ENCODE peak calls at places on chromosomes 12 and 14, in five cellular contexts. W is neural progenitor cell, T is lung, G is left ventricle myocardium inferior, C is foreskin keratinocyte. Y is an unnamed sample.
A peak's percentile ranks its signal among the peaks of the same experiment; 100 is the strongest.

GRCh38 chr14:95507174-95507573 is 9.3 kb downstream of the SYNE3 start:
- DNase-seq in T (peak; percentile 65), W (no peak), G (peak; percentile 64), C (peak; percentile 92), Y (peak; percentile 89)

GRCh38 chr14:71355324-71356201 is 448.3 kb downstream of the PCNX1 start:
- DNase-seq in W (no peak), G (no peak), T (no peak), C (peak; percentile 61), Y (no peak)

GRCh38 chr12:123126294-123127144 is 24.4 kb downstream of the PITPNM2 start:
- DNase-seq in T (no peak), W (no peak), C (peak; percentile 96), G (no peak), Y (peak; percentile 87)

GRCh38 chr14:64952598-64953309 is 10.2 kb upstream of the GPX2 start:
- DNase-seq in C (no peak), T (no peak), W (peak; percentile 26), G (no peak), Y (no peak)

GRCh38 chr14:95660550-95661515 is 25.4 kb upstream of the TCL1B start:
- DNase-seq in T (no peak), G (no peak), C (no peak), W (no peak), Y (no peak)

GRCh38 chr14:71764701-71765347 is 167.4 kb upstream of the RGS6 start:
- DNase-seq in W (peak; percentile 16), C (no peak), G (no peak), T (no peak), Y (no peak)

GRCh38 chr14:70701610-70702009 is 59.9 kb downstream of the TTC9 start:
- DNase-seq in W (no peak), T (no peak), G (no peak), C (no peak), Y (no peak)

GRCh38 chr12:6092784-6093722 is 31.4 kb downstream of the VWF start:
- DNase-seq in G (no peak), C (peak; percentile 94), T (peak; percentile 78), W (no peak), Y (no peak)

GRCh38 chr12:112473056-112473455 is 54.3 kb downstream of the PTPN11 start:
- DNase-seq in C (no peak), T (no peak), G (no peak), W (peak; percentile 23), Y (no peak)

GRCh38 chr12:67716817-67717216 is 68.3 kb downstream of the DYRK2 start:
- DNase-seq in G (no peak), T (no peak), W (no peak), C (no peak), Y (no peak)

DNA sequence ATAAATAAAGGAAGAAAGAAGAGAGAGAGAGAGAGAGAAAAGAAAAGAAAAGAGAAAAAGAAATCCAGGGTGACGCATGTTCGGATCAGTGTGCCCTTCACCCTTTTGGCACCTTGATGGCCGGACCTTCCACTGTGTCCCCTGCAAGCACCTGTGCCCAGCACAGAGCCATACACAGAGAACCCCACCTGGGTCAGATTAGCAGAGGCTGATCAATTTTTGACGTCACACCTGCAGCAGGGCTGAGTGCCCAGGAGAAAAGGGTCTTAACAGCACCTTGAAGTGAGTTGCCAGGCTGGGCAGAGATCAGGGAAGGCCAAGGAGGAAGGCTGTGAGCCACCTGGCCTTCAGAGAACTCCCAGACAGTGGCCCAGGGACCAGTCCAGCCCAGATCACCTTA is 114.4 kb downstream of the CALM1 start:
- DNase-seq in G (no peak), T (no peak), W (no peak), C (no peak), Y (no peak)
- H3K27ac ChIP-seq in G (peak overlapping the region; percentile 94), T (no peak overlapping the region), W (no peak overlapping the region), C (no peak overlapping the region), Y (no peak overlapping the region)

GRCh38 chr14:94316692-94317091 is 6.4 kb downstream of the SERPINA6 start:
- DNase-seq in C (no peak), W (no peak), T (no peak), G (no peak), Y (no peak)
- H3K4me1 ChIP-seq in C (peaks cover 21% of the 10 kb centered on the region), W (peaks cover 10% of the 10 kb centered on the region), T (no peaks in the 10 kb centered on the region), G (no peaks in the 10 kb centered on the region), Y (peaks cover 8% of the 10 kb centered on the region)

GRCh38 chr14:54922598-54922997 is 20.0 kb upstream of the GCH1 start:
- DNase-seq in C (no peak), G (no peak), W (no peak), T (no peak), Y (no peak)
- H3K27ac ChIP-seq in C (no peak overlapping the region), G (no peak overlapping the region), W (no peak overlapping the region), T (no peak overlapping the region), Y (no peak overlapping the region)

DNA sequence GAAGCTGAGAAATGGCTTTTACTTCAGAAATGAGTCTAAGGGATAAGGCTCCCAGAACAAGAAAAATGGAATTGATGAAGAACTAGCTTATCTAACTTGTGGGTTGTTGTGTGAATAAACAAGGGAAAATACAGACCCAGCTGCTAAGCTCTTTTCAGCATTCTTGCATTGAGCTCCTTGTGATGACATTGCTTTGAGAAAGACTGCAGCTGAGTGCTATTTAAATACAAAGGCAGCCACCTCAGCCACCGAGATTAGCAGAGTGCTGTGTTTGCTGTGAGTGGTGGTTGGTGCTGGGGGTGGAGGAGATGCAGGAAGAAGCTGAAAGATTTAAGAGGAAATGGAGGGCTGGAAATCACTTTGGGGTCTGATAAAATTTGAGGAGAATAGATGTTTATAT is 396.0 kb upstream of the PRICKLE1 start:
- DNase-seq in C (no peak), T (no peak), G (no peak), W (peak; percentile 82), Y (no peak)
- H3K4me1 ChIP-seq in C (peaks cover 6% of the 10 kb centered on the region), T (no peaks in the 10 kb centered on the region), G (no peaks in the 10 kb centered on the region), W (peaks cover 31% of the 10 kb centered on the region), Y (no peaks in the 10 kb centered on the region)

DNA sequence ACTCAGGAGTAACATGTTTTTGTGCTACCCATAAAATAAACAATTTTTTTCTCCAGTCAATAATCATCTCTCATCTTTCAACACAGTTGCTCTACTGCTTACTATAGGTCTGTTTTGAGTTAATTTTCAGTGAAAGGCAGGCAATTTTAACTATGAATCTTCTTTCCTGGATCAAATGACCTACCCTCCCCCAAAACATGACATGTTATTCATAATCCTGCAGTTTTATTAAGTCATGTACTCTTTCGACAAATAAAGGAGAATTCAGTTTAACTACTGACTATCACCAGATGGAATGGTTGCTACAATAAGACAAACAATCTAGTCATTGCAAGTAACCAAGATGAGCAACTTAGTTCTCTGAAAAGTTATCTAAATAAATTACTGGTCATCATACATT is 106.0 kb upstream of the FAR2 start:
- DNase-seq in C (no peak), T (no peak), W (no peak), G (no peak), Y (no peak)
- H3K27ac ChIP-seq in C (no peak overlapping the region), T (no peak overlapping the region), W (no peak overlapping the region), G (no peak overlapping the region), Y (no peak overlapping the region)

GRCh38 chr14:21258889-21259787 is 10.1 kb downstream of the HNRNPC start:
- DNase-seq in W (no peak), C (no peak), T (no peak), G (no peak), Y (no peak)
- H3K4me1 ChIP-seq in W (peaks cover 51% of the 10 kb centered on the region), C (peaks cover 16% of the 10 kb centered on the region), T (peaks cover 10% of the 10 kb centered on the region), G (peaks cover 98% of the 10 kb centered on the region), Y (peaks cover 86% of the 10 kb centered on the region)

DNA sequence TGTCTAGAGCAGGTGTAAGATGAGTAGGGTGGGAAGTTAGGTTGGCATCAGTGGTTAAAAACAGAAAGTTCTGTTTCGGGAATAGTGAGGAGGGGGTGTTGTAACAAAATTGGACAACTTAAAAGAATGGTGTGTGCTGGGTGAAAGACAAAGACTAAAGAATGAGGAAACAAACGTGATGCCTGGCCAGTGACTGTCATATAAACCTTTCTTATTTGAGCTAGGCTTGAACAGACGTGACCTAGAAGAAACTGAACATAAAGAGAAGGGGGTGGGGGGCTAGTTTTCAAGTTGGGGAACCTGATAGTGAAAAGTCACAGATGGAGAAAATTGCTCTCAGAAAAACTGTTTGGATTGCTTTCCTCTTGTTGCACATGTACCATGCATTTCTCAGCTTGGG is 39.6 kb downstream of the RAD52 start:
- DNase-seq in G (no peak), W (no peak), T (no peak), C (no peak), Y (no peak)
- H3K27ac ChIP-seq in G (no peak overlapping the region), W (peak overlapping the region; percentile 29), T (no peak overlapping the region), C (no peak overlapping the region), Y (no peak overlapping the region)

Y was measured in right atrium auricular region.